ENCODE peak calls at places on chromosomes 2 and 18, in ten cellular contexts. One of them, this sample, is unnamed.

GRCh38 chr2:82789886-82790276 is 1669.2 kb downstream of the SUCLG1 start:
- DNase-seq in heart right ventricle: no peak
- DNase-seq in Peyer's patch: no peak
- DNase-seq in sigmoid colon: no peak
- DNase-seq in breast epithelium: no peak
- DNase-seq in neural crest cell: no peak
- DNase-seq in WTC11: no peak
- DNase-seq in stomach: no peak
- DNase-seq in kidney: no peak
- DNase-seq in pancreas: no peak
- DNase-seq in this sample: no peak

GRCh38 chr2:158828378-158829136 is 33.4 kb downstream of the DAPL1 start:
- DNase-seq in heart right ventricle: no peak
- DNase-seq in Peyer's patch: no peak
- DNase-seq in sigmoid colon: no peak
- DNase-seq in breast epithelium: no peak
- DNase-seq in neural crest cell: no peak
- DNase-seq in WTC11: no peak
- DNase-seq in stomach: no peak
- DNase-seq in kidney: no peak
- DNase-seq in pancreas: no peak
- DNase-seq in this sample: no peak

GRCh38 chr18:9615280-9615797 is 980 bp upstream of the PPP4R1 start:
- DNase-seq in heart right ventricle: no peak
- DNase-seq in Peyer's patch: no peak
- DNase-seq in sigmoid colon: no peak
- DNase-seq in breast epithelium: no peak
- DNase-seq in neural crest cell: no peak
- DNase-seq in WTC11: no peak
- DNase-seq in stomach: no peak
- DNase-seq in kidney: no peak
- DNase-seq in pancreas: no peak
- DNase-seq in this sample: no peak

GRCh38 chr2:223560704-223561435 is 41.3 kb downstream of the SCG2 start:
- DNase-seq in heart right ventricle: no peak
- DNase-seq in Peyer's patch: no peak
- DNase-seq in sigmoid colon: no peak
- DNase-seq in breast epithelium: no peak
- DNase-seq in neural crest cell: no peak
- DNase-seq in WTC11: no peak
- DNase-seq in stomach: no peak
- DNase-seq in kidney: no peak
- DNase-seq in pancreas: no peak
- DNase-seq in this sample: no peak

GRCh38 chr2:101124684-101125366 is 26.4 kb downstream of the TBC1D8 start:
- DNase-seq in heart right ventricle: peak
- DNase-seq in Peyer's patch: peak
- DNase-seq in sigmoid colon: peak
- DNase-seq in breast epithelium: peak
- DNase-seq in neural crest cell: no peak
- DNase-seq in WTC11: no peak
- DNase-seq in stomach: peak
- DNase-seq in kidney: peak
- DNase-seq in pancreas: no peak
- DNase-seq in this sample: no peak

GRCh38 chr2:235940330-235940729 is 227.9 kb downstream of the GBX2 start:
- DNase-seq in heart right ventricle: peak
- DNase-seq in Peyer's patch: peak
- DNase-seq in sigmoid colon: peak
- DNase-seq in breast epithelium: peak
- DNase-seq in neural crest cell: no peak
- DNase-seq in WTC11: no peak
- DNase-seq in stomach: no peak
- DNase-seq in kidney: no peak
- DNase-seq in pancreas: peak
- DNase-seq in this sample: no peak

GRCh38 chr2:20229322-20230201 is 4.6 kb upstream of the SDC1 start:
- DNase-seq in heart right ventricle: no peak
- DNase-seq in Peyer's patch: no peak
- DNase-seq in sigmoid colon: no peak
- DNase-seq in breast epithelium: peak
- DNase-seq in neural crest cell: no peak
- DNase-seq in WTC11: no peak
- DNase-seq in stomach: no peak
- DNase-seq in kidney: no peak
- DNase-seq in pancreas: no peak
- DNase-seq in this sample: no peak

GRCh38 chr18:25180974-25181373 is 171.0 kb downstream of the ZNF521 start:
- DNase-seq in heart right ventricle: no peak
- DNase-seq in Peyer's patch: no peak
- DNase-seq in sigmoid colon: no peak
- DNase-seq in breast epithelium: no peak
- DNase-seq in neural crest cell: no peak
- DNase-seq in WTC11: no peak
- DNase-seq in stomach: no peak
- DNase-seq in kidney: no peak
- DNase-seq in pancreas: no peak
- DNase-seq in this sample: no peak

GRCh38 chr2:204265701-204266310 is 279.5 kb upstream of the PARD3B start:
- DNase-seq in heart right ventricle: no peak
- DNase-seq in Peyer's patch: no peak
- DNase-seq in sigmoid colon: no peak
- DNase-seq in breast epithelium: no peak
- DNase-seq in neural crest cell: no peak
- DNase-seq in WTC11: no peak
- DNase-seq in stomach: no peak
- DNase-seq in kidney: no peak
- DNase-seq in pancreas: no peak
- DNase-seq in this sample: no peak

GRCh38 chr2:48227617-48228344 is 302.2 kb upstream of the STON1 start:
- DNase-seq in heart right ventricle: no peak
- DNase-seq in Peyer's patch: no peak
- DNase-seq in sigmoid colon: no peak
- DNase-seq in breast epithelium: no peak
- DNase-seq in neural crest cell: no peak
- DNase-seq in WTC11: no peak
- DNase-seq in stomach: no peak
- DNase-seq in kidney: no peak
- DNase-seq in pancreas: no peak
- DNase-seq in this sample: no peak

GRCh38 chr18:43692291-43692690 is 415.0 kb upstream of the SYT4 start:
- DNase-seq in heart right ventricle: no peak
- DNase-seq in Peyer's patch: no peak
- DNase-seq in sigmoid colon: no peak
- DNase-seq in breast epithelium: no peak
- DNase-seq in neural crest cell: no peak
- DNase-seq in WTC11: no peak
- DNase-seq in stomach: no peak
- DNase-seq in kidney: no peak
- DNase-seq in pancreas: no peak
- DNase-seq in this sample: no peak

DNA sequence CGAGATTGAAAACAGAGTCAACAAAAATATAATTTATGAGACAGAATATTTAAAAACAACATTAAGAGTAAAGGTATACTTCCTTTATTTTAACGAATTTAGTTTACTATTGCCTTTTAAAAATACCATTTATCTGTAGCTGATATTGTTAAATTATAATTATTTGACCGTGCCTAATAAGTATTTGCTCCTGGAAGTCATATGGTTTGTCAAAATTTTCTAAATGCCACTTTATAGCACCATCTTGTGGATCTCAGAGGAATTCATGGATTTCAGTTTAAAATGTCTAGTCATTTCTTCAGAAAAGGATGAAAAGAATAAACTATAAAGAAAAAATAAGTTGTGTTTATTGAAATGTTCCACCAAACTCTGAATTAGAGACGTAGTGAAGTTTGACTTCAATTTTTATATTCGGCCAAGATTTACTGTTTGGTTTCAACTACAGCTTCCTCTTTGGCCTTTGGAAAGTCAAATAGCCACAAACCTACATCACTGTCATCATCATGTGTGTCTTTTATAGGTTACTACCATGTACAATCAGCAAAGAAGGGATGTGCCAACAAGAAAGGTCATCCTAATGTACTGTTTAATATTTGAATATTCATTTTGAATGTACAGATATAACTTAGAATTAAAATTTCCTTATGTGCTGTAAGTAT is 10.3 kb upstream of the FTCDNL1 start:
- DNase-seq in heart right ventricle: no peak
- DNase-seq in Peyer's patch: no peak
- DNase-seq in sigmoid colon: no peak
- DNase-seq in breast epithelium: no peak
- DNase-seq in neural crest cell: no peak
- DNase-seq in WTC11: no peak
- DNase-seq in stomach: no peak
- DNase-seq in kidney: no peak
- DNase-seq in pancreas: no peak
- DNase-seq in this sample: no peak
- TF ChIP-seq CTCF in heart right ventricle: peak
- TF ChIP-seq CTCF in Peyer's patch: peak
- TF ChIP-seq CTCF in sigmoid colon: peak
- TF ChIP-seq CTCF in breast epithelium: no peak
- TF ChIP-seq CTCF in neural crest cell: peak
- TF ChIP-seq CTCF in WTC11: peak
- TF ChIP-seq CTCF in stomach: peak
- TF ChIP-seq CTCF in kidney: peak
- TF ChIP-seq CTCF in pancreas: peak
- TF ChIP-seq CTCF in this sample: peak

GRCh38 chr2:131152065-131152464 is 46.9 kb downstream of the PLEKHB2 start:
- DNase-seq in heart right ventricle: no peak
- DNase-seq in Peyer's patch: no peak
- DNase-seq in sigmoid colon: no peak
- DNase-seq in breast epithelium: no peak
- DNase-seq in neural crest cell: no peak
- DNase-seq in WTC11: no peak
- DNase-seq in stomach: no peak
- DNase-seq in kidney: peak
- DNase-seq in pancreas: no peak
- DNase-seq in this sample: no peak
- TF ChIP-seq CTCF in heart right ventricle: no peak
- TF ChIP-seq CTCF in Peyer's patch: no peak
- TF ChIP-seq CTCF in sigmoid colon: no peak
- TF ChIP-seq CTCF in breast epithelium: no peak
- TF ChIP-seq CTCF in neural crest cell: no peak
- TF ChIP-seq CTCF in WTC11: peak
- TF ChIP-seq CTCF in stomach: no peak
- TF ChIP-seq CTCF in kidney: no peak
- TF ChIP-seq CTCF in pancreas: no peak
- TF ChIP-seq CTCF in this sample: no peak

GRCh38 chr18:61581578-61582204 is 248.5 kb downstream of the CDH20 start:
- DNase-seq in heart right ventricle: peak
- DNase-seq in Peyer's patch: peak
- DNase-seq in sigmoid colon: peak
- DNase-seq in breast epithelium: peak
- DNase-seq in neural crest cell: peak
- DNase-seq in WTC11: peak
- DNase-seq in stomach: peak
- DNase-seq in kidney: peak
- DNase-seq in pancreas: peak
- DNase-seq in this sample: peak

GRCh38 chr18:61579581-61579980 is 246.4 kb downstream of the CDH20 start:
- DNase-seq in heart right ventricle: no peak
- DNase-seq in Peyer's patch: no peak
- DNase-seq in sigmoid colon: no peak
- DNase-seq in breast epithelium: no peak
- DNase-seq in neural crest cell: no peak
- DNase-seq in WTC11: no peak
- DNase-seq in stomach: no peak
- DNase-seq in kidney: no peak
- DNase-seq in pancreas: no peak
- DNase-seq in this sample: no peak

GRCh38 chr18:61580061-61580460 is 246.8 kb downstream of the CDH20 start:
- DNase-seq in heart right ventricle: no peak
- DNase-seq in Peyer's patch: no peak
- DNase-seq in sigmoid colon: no peak
- DNase-seq in breast epithelium: no peak
- DNase-seq in neural crest cell: no peak
- DNase-seq in WTC11: no peak
- DNase-seq in stomach: no peak
- DNase-seq in kidney: no peak
- DNase-seq in pancreas: no peak
- DNase-seq in this sample: no peak

GRCh38 chr18:61583548-61583947 is 250.3 kb downstream of the CDH20 start:
- DNase-seq in heart right ventricle: no peak
- DNase-seq in Peyer's patch: no peak
- DNase-seq in sigmoid colon: no peak
- DNase-seq in breast epithelium: no peak
- DNase-seq in neural crest cell: no peak
- DNase-seq in WTC11: no peak
- DNase-seq in stomach: no peak
- DNase-seq in kidney: no peak
- DNase-seq in pancreas: no peak
- DNase-seq in this sample: no peak

GRCh38 chr18:61582205-61582710 is 249.0 kb downstream of the CDH20 start:
- DNase-seq in heart right ventricle: peak
- DNase-seq in Peyer's patch: no peak
- DNase-seq in sigmoid colon: no peak
- DNase-seq in breast epithelium: no peak
- DNase-seq in neural crest cell: no peak
- DNase-seq in WTC11: no peak
- DNase-seq in stomach: no peak
- DNase-seq in kidney: no peak
- DNase-seq in pancreas: no peak
- DNase-seq in this sample: no peak
- TF ChIP-seq CTCF in heart right ventricle: peak
- TF ChIP-seq CTCF in Peyer's patch: no peak
- TF ChIP-seq CTCF in sigmoid colon: peak
- TF ChIP-seq CTCF in breast epithelium: no peak
- TF ChIP-seq CTCF in neural crest cell: no peak
- TF ChIP-seq CTCF in WTC11: no peak
- TF ChIP-seq CTCF in stomach: peak
- TF ChIP-seq CTCF in kidney: no peak
- TF ChIP-seq CTCF in pancreas: no peak
- TF ChIP-seq CTCF in this sample: peak

GRCh38 chr2:31434911-31435310 is 20.4 kb upstream of the XDH start:
- DNase-seq in heart right ventricle: no peak
- DNase-seq in Peyer's patch: no peak
- DNase-seq in sigmoid colon: no peak
- DNase-seq in breast epithelium: no peak
- DNase-seq in neural crest cell: no peak
- DNase-seq in WTC11: no peak
- DNase-seq in stomach: no peak
- DNase-seq in kidney: no peak
- DNase-seq in pancreas: no peak
- DNase-seq in this sample: no peak
- TF ChIP-seq CTCF in heart right ventricle: no peak
- TF ChIP-seq CTCF in Peyer's patch: peak
- TF ChIP-seq CTCF in sigmoid colon: no peak
- TF ChIP-seq CTCF in breast epithelium: no peak
- TF ChIP-seq CTCF in neural crest cell: no peak
- TF ChIP-seq CTCF in WTC11: no peak
- TF ChIP-seq CTCF in stomach: peak
- TF ChIP-seq CTCF in kidney: no peak
- TF ChIP-seq CTCF in pancreas: no peak
- TF ChIP-seq CTCF in this sample: no peak

GRCh38 chr2:225649274-225649673 is 249.8 kb downstream of the NYAP2 start:
- DNase-seq in heart right ventricle: no peak
- DNase-seq in Peyer's patch: no peak
- DNase-seq in sigmoid colon: no peak
- DNase-seq in breast epithelium: no peak
- DNase-seq in neural crest cell: no peak
- DNase-seq in WTC11: no peak
- DNase-seq in stomach: no peak
- DNase-seq in kidney: no peak
- DNase-seq in pancreas: no peak
- DNase-seq in this sample: no peak
- TF ChIP-seq CTCF in heart right ventricle: no peak
- TF ChIP-seq CTCF in Peyer's patch: no peak
- TF ChIP-seq CTCF in sigmoid colon: no peak
- TF ChIP-seq CTCF in breast epithelium: no peak
- TF ChIP-seq CTCF in neural crest cell: no peak
- TF ChIP-seq CTCF in WTC11: no peak
- TF ChIP-seq CTCF in stomach: no peak
- TF ChIP-seq CTCF in kidney: no peak
- TF ChIP-seq CTCF in pancreas: no peak
- TF ChIP-seq CTCF in this sample: no peak

GRCh38 chr2:6692819-6693218 is 172.9 kb downstream of the CMPK2 start:
- DNase-seq in heart right ventricle: no peak
- DNase-seq in Peyer's patch: no peak
- DNase-seq in sigmoid colon: no peak
- DNase-seq in breast epithelium: no peak
- DNase-seq in neural crest cell: no peak
- DNase-seq in WTC11: no peak
- DNase-seq in stomach: no peak
- DNase-seq in kidney: no peak
- DNase-seq in pancreas: no peak
- DNase-seq in this sample: no peak
- TF ChIP-seq CTCF in heart right ventricle: no peak
- TF ChIP-seq CTCF in Peyer's patch: no peak
- TF ChIP-seq CTCF in sigmoid colon: no peak
- TF ChIP-seq CTCF in breast epithelium: no peak
- TF ChIP-seq CTCF in neural crest cell: no peak
- TF ChIP-seq CTCF in WTC11: no peak
- TF ChIP-seq CTCF in stomach: no peak
- TF ChIP-seq CTCF in kidney: no peak
- TF ChIP-seq CTCF in pancreas: no peak
- TF ChIP-seq CTCF in this sample: no peak